ENCODE peak calls at places on chromosomes 6 and 20, in eight cellular contexts. H is upper lobe of left lung; M is activated CD4-positive, alpha-beta T cell treated with anti-CD3 and anti-CD28 coated beads, Interleukin-2, amount 50 U/mL, for 4 hours; G is activated gamma-delta T cell treated with Interleukin-2 at 50 U/mL for 16 hours; D is osteocyte; O is HCT116; Z is HS-5; J is stimulated activated CD8-positive, alpha-beta memory T cell treated with anti-CD3 and anti-CD28 coated beads, Interleukin-15, amount 100 ng/mL, for 24 hours. Q is an unnamed sample.

GRCh38 chr6:47485491-47486135 is 8.0 kb downstream of the CD2AP start:
- DNase-seq in H (no peak), M (no peak), G (no peak), D (no peak), O (no peak), Z (no peak), J (no peak), Q (no peak)

GRCh38 chr20:46273701-46274100 is 34.6 kb downstream of the CDH22 start:
- DNase-seq in H (no peak), M (no peak), G (no peak), D (no peak), O (no peak), Z (no peak), J (no peak), Q (no peak)

GRCh38 chr6:74606488-74607135 is 599.2 kb downstream of the COL12A1 start:
- DNase-seq in H (no peak), M (no peak), G (no peak), D (no peak), O (no peak), Z (peak; percentile 88), J (no peak), Q (no peak)

GRCh38 chr6:13273931-13274706 is 54.2 kb downstream of the TBC1D7 start:
- DNase-seq in H (peak; percentile 71), M (peak; percentile 74), G (peak; percentile 41), D (no peak), O (no peak), Z (no peak), J (peak; percentile 22), Q (no peak)

GRCh38 chr6:100774681-100775080 is 106.4 kb downstream of the ASCC3 start:
- DNase-seq in H (no peak), M (no peak), G (no peak), D (no peak), O (no peak), Z (peak; percentile 32), J (no peak), Q (no peak)

GRCh38 chr20:1280421-1281102 is 14.5 kb downstream of the SNPH start:
- DNase-seq in H (no peak), M (no peak), G (no peak), D (peak; percentile 57), O (no peak), Z (no peak), J (no peak), Q (no peak)

GRCh38 chr6:117206951-117207687 is 58.2 kb upstream of the VGLL2 start:
- DNase-seq in H (no peak), M (no peak), G (no peak), D (no peak), O (no peak), Z (no peak), J (no peak), Q (no peak)

GRCh38 chr6:33688006-33688405 is 23.5 kb downstream of the UQCC2 start:
- DNase-seq in H (no peak), M (no peak), G (no peak), D (no peak), O (no peak), Z (no peak), J (no peak), Q (no peak)

GRCh38 chr6:99822741-99823512 is 171.1 kb downstream of the MCHR2 start:
- DNase-seq in H (no peak), M (no peak), G (no peak), D (no peak), O (peak; percentile 37), Z (peak; percentile 58), J (no peak), Q (no peak)

GRCh38 chr6:12865782-12866181 is 149.2 kb downstream of the PHACTR1 start:
- DNase-seq in H (no peak), M (no peak), G (no peak), D (no peak), O (no peak), Z (no peak), J (no peak), Q (no peak)

GRCh38 chr6:1610497-1611321 is 994 bp downstream of the FOXC1 start:
- DNase-seq in H (no peak), M (no peak), G (no peak), D (no peak), O (no peak), Z (no peak), J (no peak), Q (no peak)

GRCh38 chr20:58708246-58708931 is 15.8 kb downstream of the NPEPL1 start:
- DNase-seq in H (no peak), M (no peak), G (no peak), D (peak; percentile 84), O (no peak), Z (no peak), J (no peak), Q (no peak)

GRCh38 chr6:4153514-4153985 is 18.2 kb upstream of the ECI2 start:
- DNase-seq in H (no peak), M (no peak), G (no peak), D (no peak), O (no peak), Z (no peak), J (no peak), Q (no peak)

GRCh38 chr20:35269055-35269781 is 8.7 kb downstream of the MMP24OS start:
- DNase-seq in H (peak; percentile 65), M (peak; percentile 33), G (peak; percentile 50), D (no peak), O (no peak), Z (no peak), J (no peak), Q (no peak)

GRCh38 chr20:6157345-6157744 is 34.5 kb upstream of the FERMT1 start:
- DNase-seq in H (no peak), M (no peak), G (no peak), D (no peak), O (no peak), Z (no peak), J (no peak), Q (no peak)

GRCh38 chr6:129923520-129923919 is 62.4 kb upstream of the TMEM244 start:
- DNase-seq in H (no peak), M (no peak), G (no peak), D (no peak), O (no peak), Z (peak; percentile 4), J (no peak), Q (no peak)

GRCh38 chr6:11413728-11414127 is 123.8 kb upstream of the TMEM170B start:
- DNase-seq in H (no peak), M (no peak), G (no peak), D (no peak), O (no peak), Z (no peak), J (no peak), Q (no peak)

GRCh38 chr20:62769346-62770071 is 26.8 kb upstream of the MRGBP start:
- DNase-seq in H (no peak), M (no peak), G (no peak), D (no peak), O (no peak), Z (no peak), J (no peak), Q (no peak)

GRCh38 chr20:56875052-56875663 is 246.1 kb downstream of the TFAP2C start:
- DNase-seq in H (no peak), M (no peak), G (no peak), D (peak; percentile 89), O (peak; percentile 10), Z (peak; percentile 53), J (no peak), Q (no peak)

GRCh38 chr20:15756401-15756800 is 816.8 kb downstream of the KIF16B start:
- DNase-seq in H (no peak), M (no peak), G (no peak), D (no peak), O (no peak), Z (no peak), J (no peak), Q (no peak)

GRCh38 chr6:123393333-123393732 is 243.4 kb downstream of the TRDN start:
- DNase-seq in H (no peak), M (no peak), G (no peak), D (no peak), O (no peak), Z (no peak), J (no peak), Q (no peak)

GRCh38 chr6:160121558-160121957 is at the start of gene SLC22A1:
- DNase-seq in H (no peak), M (no peak), G (no peak), D (no peak), O (no peak), Z (no peak), J (no peak), Q (no peak)

GRCh38 chr20:22686097-22686496 is 101.7 kb upstream of the FOXA2 start:
- DNase-seq in H (peak; percentile 64), M (no peak), G (no peak), D (no peak), O (peak; percentile 46), Z (no peak), J (no peak), Q (no peak)

GRCh38 chr20:13231031-13231752 is 10.1 kb downstream of the ISM1 start:
- DNase-seq in H (no peak), M (peak; percentile 34), G (no peak), D (no peak), O (no peak), Z (peak; percentile 78), J (no peak), Q (no peak)

GRCh38 chr6:26319405-26320128 is 45.4 kb upstream of the BTN3A2 start:
- DNase-seq in H (no peak), M (no peak), G (no peak), D (no peak), O (no peak), Z (no peak), J (no peak), Q (no peak)

GRCh38 chr6:95768539-95768938 is 191.2 kb downstream of the MANEA start:
- DNase-seq in H (no peak), M (no peak), G (no peak), D (no peak), O (no peak), Z (no peak), J (no peak), Q (no peak)

GRCh38 chr6:1187293-1188131 is 124.4 kb upstream of the FOXQ1 start:
- DNase-seq in H (no peak), M (no peak), G (no peak), D (no peak), O (no peak), Z (no peak), J (no peak), Q (no peak)

GRCh38 chr6:1947922-1948321 is 297.5 kb downstream of the GMDS start:
- DNase-seq in H (no peak), M (no peak), G (no peak), D (no peak), O (no peak), Z (no peak), J (no peak), Q (no peak)

GRCh38 chr6:119647309-119647708 is 297.7 kb upstream of the MAN1A1 start:
- DNase-seq in H (no peak), M (no peak), G (no peak), D (no peak), O (no peak), Z (no peak), J (no peak), Q (no peak)

GRCh38 chr6:130602151-130602770 is 224.9 kb upstream of the SMLR1 start:
- DNase-seq in H (no peak), M (no peak), G (no peak), D (no peak), O (peak; percentile 94), Z (peak; percentile 99), J (no peak), Q (no peak)

GRCh38 chr20:42553374-42553773 is 636.3 kb downstream of the PTPRT start:
- DNase-seq in H (no peak), M (no peak), G (no peak), D (no peak), O (no peak), Z (no peak), J (no peak), Q (no peak)